ENCODE peak calls at places on chromosomes 6 and 20, in six cellular contexts. J is neural progenitor cell; D is T-helper 17 cell; F is heart left ventricle; V is activated gamma-delta T cell treated with anti-CD3 and anti-CD28 coated beads, Interleukin-2, amount 50 U/mL, for 16 hours; E is HFFc6. S is an unnamed sample.

GRCh38 chr6:35737413-35738211 is 780 bp downstream of the ARMC12 start:
- DNase-seq in F (no peak), J (no peak), E (peak), D (no peak), V (no peak), S (peak)

GRCh38 chr6:92267335-92267734 is 1152.0 kb downstream of the EPHA7 start:
- DNase-seq in F (no peak), V (no peak), J (no peak), D (no peak), E (no peak), S (no peak)

GRCh38 chr20:62048821-62049291 is 16.8 kb downstream of the TAF4 start:
- DNase-seq in D (no peak), V (no peak), F (no peak), J (no peak), E (no peak), S (no peak)

GRCh38 chr6:43009124-43009523 is 4.6 kb downstream of the MEA1 start:
- DNase-seq in F (peak), V (no peak), E (peak), D (peak), J (peak), S (peak)

GRCh38 chr20:63056236-63057132 is 49.7 kb upstream of the BHLHE23 start:
- DNase-seq in J (peak), E (peak), F (peak), V (no peak), D (no peak), S (peak)

GRCh38 chr6:83252717-83253116 is 59.6 kb downstream of the RWDD2A start:
- DNase-seq in F (no peak), J (no peak), V (no peak), E (peak), D (no peak), S (peak)

GRCh38 chr6:42029062-42029685 is 21.1 kb upstream of the TAF8 start:
- DNase-seq in D (no peak), J (no peak), F (no peak), E (no peak), V (no peak), S (no peak)

GRCh38 chr20:19908586-19908985 is 108.6 kb upstream of the NAA20 start:
- DNase-seq in F (no peak), D (no peak), V (no peak), J (no peak), E (no peak), S (no peak)

GRCh38 chr6:162124710-162125435 is 602.7 kb downstream of the PRKN start:
- DNase-seq in D (no peak), V (no peak), J (no peak), F (no peak), E (no peak), S (no peak)

GRCh38 chr6:12939314-12939713 is 222.7 kb downstream of the PHACTR1 start:
- DNase-seq in J (no peak), V (no peak), F (no peak), E (no peak), D (no peak), S (no peak)

GRCh38 chr6:33453361-33454008 is 891 bp upstream of the ZBTB9 start:
- DNase-seq in J (no peak), F (no peak), D (no peak), E (no peak), V (no peak), S (no peak)

GRCh38 chr6:75488026-75488425 is 5.6 kb downstream of the FILIP1 start:
- DNase-seq in J (no peak), F (no peak), V (no peak), D (no peak), E (no peak), S (no peak)

GRCh38 chr6:162706236-162706635 is 21.3 kb downstream of the PRKN start:
- DNase-seq in J (no peak), D (no peak), V (no peak), E (no peak), F (peak), S (no peak)

GRCh38 chr6:122025104-122025503 is 374.3 kb upstream of the HSF2 start:
- DNase-seq in D (no peak), J (no peak), E (no peak), V (no peak), F (no peak), S (no peak)

GRCh38 chr20:25669826-25670422 is 26.7 kb downstream of the ZNF337 start:
- DNase-seq in J (peak), E (peak), D (no peak), V (no peak), F (no peak), S (no peak)

GRCh38 chr20:9390441-9390840 is 123.9 kb upstream of the LAMP5 start:
- DNase-seq in F (no peak), E (no peak), V (no peak), J (no peak), D (no peak), S (no peak)

GRCh38 chr20:53929974-53930650 is 140.3 kb downstream of the BCAS1 start:
- DNase-seq in F (no peak), D (no peak), V (no peak), E (no peak), J (no peak), S (no peak)

GRCh38 chr6:36595168-36595818 is 1.1 kb downstream of the SRSF3 start:
- DNase-seq in D (no peak), E (no peak), F (no peak), J (peak), V (no peak), S (peak)

GRCh38 chr20:52031574-52032303 is 159.8 kb downstream of the ZFP64 start:
- DNase-seq in D (no peak), V (peak), F (no peak), E (peak), J (no peak), S (peak)

GRCh38 chr6:1461207-1461606 is 71.8 kb downstream of the FOXF2 start:
- DNase-seq in D (no peak), J (no peak), F (no peak), E (peak), V (no peak), S (peak)

GRCh38 chr20:61934716-61935530 is 130.8 kb downstream of the TAF4 start:
- DNase-seq in F (peak), J (no peak), E (no peak), D (no peak), V (no peak), S (no peak)

GRCh38 chr6:35489995-35490791 is 6.7 kb downstream of the TEAD3 start:
- DNase-seq in E (peak), V (no peak), D (no peak), J (peak), F (peak), S (no peak)

GRCh38 chr6:156809034-156809433 is 31.9 kb downstream of the ARID1B start:
- DNase-seq in F (no peak), J (no peak), D (no peak), E (peak), V (no peak), S (no peak)

GRCh38 chr6:98634569-98634968 is 199.8 kb upstream of the POU3F2 start:
- DNase-seq in V (no peak), E (no peak), D (no peak), F (no peak), J (peak), S (no peak)

GRCh38 chr6:158684311-158684710 is 34.5 kb downstream of the SYTL3 start:
- DNase-seq in J (no peak), D (no peak), E (no peak), F (no peak), V (no peak), S (no peak)

GRCh38 chr20:50308513-50309279 is 118.1 kb downstream of the CEBPB start:
- DNase-seq in J (peak), D (no peak), F (peak), V (no peak), E (peak), S (peak)

GRCh38 chr20:36373089-36373488 is 67.0 kb downstream of the DLGAP4 start:
- DNase-seq in V (no peak), E (no peak), J (no peak), F (no peak), D (no peak), S (no peak)

GRCh38 chr20:62640870-62641748 is 1.2 kb upstream of the SLCO4A1 start:
- DNase-seq in J (no peak), V (no peak), F (no peak), E (no peak), D (no peak), S (no peak)

S was measured in H4.